ENCODE peak calls at places on chromosomes 2 and 18, in eight cellular contexts. W, K, T, V, X, Z, F and U are unnamed samples.

GRCh38 chr18:67862069-67862468 is 345.5 kb upstream of the DSEL start:
- DNase-seq in T (no peak), F (no peak), V (no peak), X (no peak), W (no peak), Z (no peak), K (no peak), U (no peak)

GRCh38 chr2:173963323-173963816 is 1.8 kb downstream of the SP3 start:
- DNase-seq in K (peak; percentile 79), X (peak; percentile 46), V (no peak), T (no peak), W (no peak), F (no peak), Z (no peak), U (no peak)

GRCh38 chr2:231935207-231935524 is 9.0 kb upstream of the NPPC start:
- DNase-seq in V (peak; percentile 21), F (no peak), T (no peak), Z (no peak), X (no peak), W (no peak), K (no peak), U (no peak)

GRCh38 chr2:112290098-112290497 is 14.7 kb downstream of the ZC3H6 start:
- DNase-seq in X (no peak), T (no peak), K (no peak), F (no peak), V (no peak), W (no peak), Z (no peak), U (no peak)

GRCh38 chr2:165618806-165619205 is 149.3 kb downstream of the CSRNP3 start:
- DNase-seq in W (no peak), F (no peak), X (no peak), V (no peak), Z (no peak), T (no peak), K (no peak), U (no peak)

GRCh38 chr18:31941010-31941809 is 1.7 kb downstream of the TRAPPC8 start:
- DNase-seq in K (no peak), V (no peak), T (no peak), X (no peak), F (no peak), Z (no peak), W (no peak), U (no peak)

GRCh38 chr2:38394903-38395341 is 17.8 kb upstream of the ATL2 start:
- DNase-seq in Z (no peak), F (peak; percentile 73), X (no peak), K (no peak), T (no peak), W (no peak), V (no peak), U (no peak)

GRCh38 chr2:184455616-184456015 is 142.7 kb upstream of the ZNF804A start:
- DNase-seq in F (no peak), W (no peak), V (no peak), X (no peak), Z (no peak), T (no peak), K (no peak), U (no peak)

GRCh38 chr2:156538083-156538504 is 101.9 kb downstream of the GPD2 start:
- DNase-seq in V (no peak), Z (no peak), F (no peak), K (peak; percentile 17), T (no peak), W (no peak), X (no peak), U (no peak)

GRCh38 chr2:85669549-85669948 is 1.6 kb upstream of the SFTPB start:
- DNase-seq in Z (no peak), V (no peak), K (no peak), T (no peak), W (no peak), F (no peak), X (no peak), U (no peak)

GRCh38 chr2:238291550-238292281 is 3.3 kb upstream of the PER2 start:
- DNase-seq in Z (no peak), T (no peak), X (no peak), K (no peak), V (no peak), F (no peak), W (no peak), U (no peak)

GRCh38 chr2:86821306-86821705 is 30.6 kb upstream of the CD8A start:
- DNase-seq in F (no peak), K (peak; percentile 30), T (no peak), Z (no peak), W (no peak), V (no peak), X (no peak), U (no peak)

GRCh38 chr2:37809525-37809924 is 115.6 kb upstream of the RMDN2 start:
- DNase-seq in K (peak; percentile 66), W (no peak), T (no peak), V (peak; percentile 34), X (peak; percentile 31), Z (no peak), F (peak; percentile 12), U (no peak)

GRCh38 chr2:126059379-126059778 is 596.6 kb upstream of the GYPC start:
- DNase-seq in X (no peak), F (no peak), T (no peak), K (peak; percentile 0), W (no peak), V (no peak), Z (no peak), U (no peak)

GRCh38 chr2:3959372-3959771 is 256.0 kb downstream of the DCDC2C start:
- DNase-seq in F (peak; percentile 27), K (peak; percentile 68), V (no peak), X (no peak), W (peak; percentile 13), Z (peak; percentile 0), T (no peak), U (peak; percentile 17)

GRCh38 chr2:27264753-27265535 is 2.1 kb upstream of the SLC30A3 start:
- DNase-seq in Z (peak; percentile 55), V (peak; percentile 70), T (no peak), F (peak; percentile 54), W (no peak), K (peak; percentile 94), X (peak; percentile 66), U (no peak)
- TF ChIP-seq CTCF in Z (peak; percentile 46), V (peak; percentile 38), T (no peak), F (peak; percentile 72), W (no peak), K (peak; percentile 69), X (peak; percentile 45), U (peak; percentile 85)

DNA sequence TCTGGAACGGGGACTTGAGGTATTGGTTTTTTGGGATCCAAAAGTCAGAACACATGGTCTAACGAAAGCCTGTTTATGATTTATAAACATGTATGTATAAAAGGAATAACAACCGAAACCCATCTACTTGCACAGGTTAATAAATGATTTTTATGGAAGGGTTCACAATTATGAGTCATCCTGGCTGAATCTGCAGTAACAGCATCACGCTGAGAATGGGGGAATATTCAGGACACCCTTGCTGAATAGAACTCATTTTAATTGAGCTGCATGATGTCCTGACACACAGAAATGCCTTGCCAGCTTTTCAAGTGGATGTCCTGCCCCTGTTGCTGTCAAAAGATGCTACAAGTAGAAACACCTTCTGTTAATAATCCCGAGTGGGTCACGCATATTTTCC is 54.7 kb upstream of the TGFA start:
- DNase-seq in T (no peak), K (no peak), V (no peak), Z (no peak), X (no peak), W (no peak), F (no peak), U (no peak)
- H3K27me3 ChIP-seq in T (no peaks in the 10 kb centered on the region), K (no peaks in the 10 kb centered on the region), V (no peaks in the 10 kb centered on the region), Z (no peaks in the 10 kb centered on the region), X (no peaks in the 10 kb centered on the region), W (no peaks in the 10 kb centered on the region), F (no peaks in the 10 kb centered on the region), U (peaks cover 16% of the 10 kb centered on the region)

DNA sequence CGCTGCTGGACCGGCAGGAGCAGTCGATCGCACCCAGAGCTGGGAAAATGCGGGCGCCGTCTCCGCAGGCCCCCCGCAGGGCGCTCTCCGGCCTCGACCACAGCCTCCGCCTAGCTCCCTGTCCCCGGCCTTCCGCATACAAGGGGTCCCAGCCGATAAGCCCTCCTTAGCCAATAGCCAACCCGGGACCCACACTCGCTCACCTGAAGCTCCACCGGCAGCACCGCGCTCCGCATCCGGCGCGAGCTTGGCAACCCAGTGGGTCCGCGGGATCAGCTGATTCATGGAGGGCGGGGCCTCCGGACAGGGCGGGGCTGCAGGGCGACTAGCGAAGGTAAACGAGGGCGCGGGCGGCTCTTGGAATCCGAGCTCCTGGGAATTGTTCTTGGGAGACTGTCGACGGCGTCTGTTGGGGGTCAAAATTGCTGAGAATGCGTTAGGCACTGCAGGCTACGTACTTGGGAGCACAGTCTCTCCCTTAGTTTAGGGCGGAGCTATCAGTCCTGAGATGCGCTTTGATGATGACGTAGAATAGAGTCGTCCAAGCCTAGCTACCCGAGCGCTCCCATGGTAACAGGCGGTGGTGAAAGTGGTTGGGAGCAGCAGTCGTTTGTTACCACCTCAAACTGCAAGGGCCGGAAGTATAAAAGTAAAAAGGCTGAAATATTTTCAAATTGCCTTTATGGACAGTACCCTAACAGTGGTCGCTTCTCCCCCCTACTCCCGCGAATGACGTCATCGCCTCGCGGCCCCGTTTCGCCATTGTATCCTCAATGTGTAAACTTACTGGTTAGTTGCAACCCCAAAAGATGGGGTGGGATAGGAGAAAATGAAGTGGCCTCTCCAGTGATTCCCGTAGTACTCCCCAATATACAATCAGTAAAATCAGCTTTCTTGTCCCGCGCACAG is at the start of gene ALS2:
- DNase-seq in K (peak; percentile 99), X (peak; percentile 97), F (peak; percentile 99), W (peak; percentile 94), V (peak; percentile 98), Z (peak; percentile 92), T (no peak), U (peak; percentile 99)
- TF ChIP-seq POLR2AphosphoS5 in K (peak; percentile 96), X (peak; percentile 77), F (peak; percentile 94), W (peak; percentile 80), V (peak; percentile 91), Z (peak; percentile 10), T (peak; percentile 90), U (peak; percentile 85)

GRCh38 chr2:217105733-217106649 is 246.1 kb upstream of the TNP1 start:
- DNase-seq in V (no peak), W (no peak), X (no peak), F (peak; percentile 80), K (peak; percentile 2), Z (no peak), T (no peak), U (peak; percentile 2)

GRCh38 chr2:217107480-217107879 is 247.6 kb upstream of the TNP1 start:
- DNase-seq in T (no peak), W (no peak), K (no peak), F (no peak), X (no peak), V (no peak), Z (no peak), U (no peak)

GRCh38 chr2:217108575-217109027 is 248.7 kb upstream of the TNP1 start:
- DNase-seq in K (no peak), X (no peak), W (no peak), Z (no peak), V (no peak), F (no peak), T (no peak), U (no peak)

GRCh38 chr2:217108086-217108485 is 248.2 kb upstream of the TNP1 start:
- DNase-seq in W (no peak), V (no peak), T (no peak), Z (no peak), K (no peak), X (no peak), F (no peak), U (no peak)

DNA sequence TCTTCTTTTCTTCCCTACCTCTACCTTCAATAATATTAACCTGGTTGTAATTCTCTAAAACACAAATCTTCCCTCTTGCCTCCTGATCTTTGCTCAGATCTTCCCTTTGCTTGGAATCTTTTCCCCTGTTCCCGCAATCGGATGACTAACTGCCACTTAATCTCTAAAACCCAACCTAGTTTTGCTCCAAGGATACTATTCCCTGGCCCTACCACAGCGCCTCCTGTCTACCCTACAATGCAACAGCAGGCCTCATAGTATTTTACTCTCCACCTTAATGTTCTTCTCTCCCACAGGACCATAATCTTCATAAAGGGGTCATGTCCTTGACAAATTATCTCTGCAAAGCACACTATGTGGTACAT is 246.8 kb upstream of the TNP1 start:
- DNase-seq in X (no peak), F (peak; percentile 27), Z (no peak), T (no peak), K (peak; percentile 75), V (no peak), W (no peak), U (no peak)
- TF ChIP-seq CTCF in X (no peak), F (peak; percentile 90), Z (no peak), T (no peak), K (peak; percentile 97), V (no peak), W (peak; percentile 36), U (peak; percentile 35)